ENCODE peak calls at places on chromosomes 5 and 9, in eight cellular contexts. G is cardiac fibroblast, L is thoracic aorta, Q is bronchial epithelial cell, C is AG09319, V is PC-3, U is HCT116, W is fibroblast of villous mesenchyme. Y is an unnamed sample.
A peak's percentile ranks its signal among the peaks of the same experiment; 100 is the strongest.

GRCh38 chr9:4334439-4334838 is 34.6 kb upstream of the GLIS3 start:
- DNase-seq in G (peak; percentile 25), L (no peak), Q (peak; percentile 78), C (no peak), V (peak; percentile 58), U (peak; percentile 35), W (no peak), Y (peak; percentile 43)

GRCh38 chr9:113376634-113377531 is at the start of gene HDHD3:
- DNase-seq in G (peak; percentile 64), L (peak; percentile 31), Q (peak; percentile 69), C (peak; percentile 36), V (peak; percentile 77), U (peak; percentile 48), W (peak; percentile 64), Y (peak; percentile 48)

GRCh38 chr9:108125541-108125940 is 636.0 kb upstream of the KLF4 start:
- DNase-seq in G (no peak), L (no peak), Q (no peak), C (no peak), V (no peak), U (no peak), W (peak; percentile 11), Y (no peak)

GRCh38 chr9:125789196-125789595 is 42.0 kb downstream of the PBX3 start:
- DNase-seq in G (no peak), L (no peak), Q (no peak), C (no peak), V (no peak), U (no peak), W (no peak), Y (no peak)

GRCh38 chr5:153623117-153623516 is 132.6 kb downstream of the GRIA1 start:
- DNase-seq in G (no peak), L (no peak), Q (no peak), C (no peak), V (no peak), U (no peak), W (no peak), Y (no peak)

GRCh38 chr5:96476654-96477053 is 43.6 kb upstream of the PCSK1 start:
- DNase-seq in G (peak; percentile 70), L (no peak), Q (peak; percentile 21), C (no peak), V (no peak), U (no peak), W (peak; percentile 19), Y (no peak)

GRCh38 chr9:84300271-84300670 is 40.3 kb downstream of the SLC28A3 start:
- DNase-seq in G (peak; percentile 69), L (no peak), Q (peak; percentile 93), C (no peak), V (no peak), U (no peak), W (peak; percentile 57), Y (no peak)

GRCh38 chr5:34535944-34536628 is 120.0 kb upstream of the RAI14 start:
- DNase-seq in G (peak; percentile 11), L (no peak), Q (peak; percentile 83), C (no peak), V (peak; percentile 68), U (no peak), W (no peak), Y (no peak)

GRCh38 chr5:73438897-73439470 is 9.6 kb downstream of the FOXD1 start:
- DNase-seq in G (no peak), L (no peak), Q (no peak), C (no peak), V (no peak), U (no peak), W (no peak), Y (no peak)

GRCh38 chr5:65061974-65062353 is 293.2 kb downstream of the CWC27 start:
- DNase-seq in G (no peak), L (no peak), Q (no peak), C (no peak), V (no peak), U (no peak), W (no peak), Y (no peak)

GRCh38 chr5:65062684-65063083 is 294.0 kb downstream of the CWC27 start:
- DNase-seq in G (peak; percentile 99), L (peak; percentile 27), Q (peak; percentile 96), C (peak; percentile 87), V (peak; percentile 70), U (no peak), W (peak; percentile 95), Y (no peak)

GRCh38 chr5:65065112-65065511 is 296.4 kb downstream of the CWC27 start:
- DNase-seq in G (no peak), L (no peak), Q (no peak), C (no peak), V (no peak), U (no peak), W (no peak), Y (no peak)

GRCh38 chr5:65059681-65060598 is 291.2 kb downstream of the CWC27 start:
- DNase-seq in G (peak; percentile 80), L (no peak), Q (peak; percentile 87), C (no peak), V (no peak), U (no peak), W (peak; percentile 30), Y (no peak)

GRCh38 chr5:65061250-65061973 is 292.7 kb downstream of the CWC27 start:
- DNase-seq in G (no peak), L (no peak), Q (no peak), C (no peak), V (no peak), U (no peak), W (no peak), Y (no peak)
- TF ChIP-seq CTCF in G (no peak), L (no peak), Q (no peak), C (no peak), V (no peak), U (no peak), W (no peak), Y (no peak)

DNA sequence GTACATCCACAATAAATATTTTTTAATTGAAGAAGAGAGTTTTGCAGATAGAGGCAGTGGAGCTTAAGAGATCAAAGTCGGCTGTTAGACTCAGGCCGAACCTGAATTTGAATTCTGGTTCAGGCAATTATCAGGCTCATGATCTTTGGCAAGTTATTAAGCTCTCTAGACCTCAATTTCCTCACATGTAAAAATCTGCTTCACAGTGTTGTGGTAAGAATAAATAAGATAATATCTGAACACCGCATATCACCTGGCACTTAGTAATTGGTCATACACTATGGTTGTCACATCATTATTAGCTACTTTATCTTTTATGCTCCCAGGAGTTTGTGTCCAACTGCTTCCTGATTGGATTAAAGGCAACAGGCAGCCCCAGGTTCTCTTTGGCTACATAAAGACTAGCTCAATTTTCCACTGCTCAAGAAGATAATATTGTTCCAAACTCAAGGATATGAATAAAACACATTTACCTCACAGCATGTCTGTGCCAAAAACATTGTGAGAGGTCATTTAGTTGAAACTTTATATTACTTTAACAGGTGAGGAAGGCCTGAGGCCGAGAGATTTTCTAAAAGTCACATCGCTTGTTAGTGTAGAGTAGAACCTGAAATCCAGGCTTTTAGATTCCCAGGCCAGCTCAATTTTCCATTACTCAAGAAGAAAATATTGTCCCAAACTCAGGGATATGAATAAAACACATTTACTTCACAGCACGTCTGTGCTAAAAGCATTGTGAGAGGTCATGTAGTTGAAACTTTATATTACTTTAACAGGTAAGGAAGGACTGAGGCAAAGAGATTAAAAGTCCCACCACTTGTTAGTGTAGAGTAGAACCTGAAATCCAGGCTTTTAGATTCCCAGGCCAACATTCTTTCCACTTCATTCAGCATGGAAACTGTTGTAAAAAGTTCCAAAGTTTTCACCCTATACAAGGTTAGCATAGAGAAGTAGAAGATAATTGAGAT is 289.1 kb upstream of the PTGER4 start:
- DNase-seq in G (no peak), L (no peak), Q (no peak), C (no peak), V (no peak), U (no peak), W (no peak), Y (no peak)
- TF ChIP-seq CTCF in G (no peak), L (no peak), Q (no peak), C (no peak), V (no peak), U (no peak), W (no peak), Y (no peak)

GRCh38 chr5:172973931-172974330 is 9.6 kb upstream of the ATP6V0E1 start:
- DNase-seq in G (peak; percentile 58), L (no peak), Q (no peak), C (no peak), V (no peak), U (no peak), W (no peak), Y (no peak)

GRCh38 chr5:172975289-172975688 is 8.3 kb upstream of the ATP6V0E1 start:
- DNase-seq in G (no peak), L (no peak), Q (no peak), C (no peak), V (no peak), U (no peak), W (no peak), Y (no peak)

GRCh38 chr5:172973127-172973916 is 10.2 kb upstream of the ATP6V0E1 start:
- DNase-seq in G (peak; percentile 77), L (no peak), Q (no peak), C (no peak), V (no peak), U (no peak), W (no peak), Y (no peak)

GRCh38 chr5:172971482-172971881 is 12.1 kb upstream of the ATP6V0E1 start:
- DNase-seq in G (no peak), L (no peak), Q (no peak), C (no peak), V (no peak), U (no peak), W (no peak), Y (no peak)

DNA sequence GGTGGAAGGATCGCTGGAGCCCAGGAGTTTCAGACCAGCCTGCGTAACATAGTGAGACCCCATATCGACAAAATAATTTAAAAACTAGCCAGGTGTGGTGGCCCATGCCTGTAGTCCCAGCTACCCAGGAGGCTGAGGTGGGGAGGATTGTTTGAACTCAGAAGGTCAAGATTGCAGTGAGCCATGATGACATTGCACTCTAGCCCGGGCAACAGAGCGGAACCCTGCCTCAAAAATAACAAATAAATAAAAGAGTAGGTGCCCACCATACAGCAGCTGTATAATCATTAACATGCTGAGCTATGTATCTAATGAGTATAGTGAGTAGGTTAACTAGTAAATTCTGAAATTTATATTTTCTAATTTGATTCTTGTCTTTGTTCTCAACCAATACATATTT is 11.0 kb upstream of the ATP6V0E1 start:
- DNase-seq in G (no peak), L (no peak), Q (no peak), C (no peak), V (no peak), U (no peak), W (no peak), Y (no peak)
- TF ChIP-seq CTCF in G (no peak), L (no peak), Q (no peak), C (no peak), V (no peak), U (no peak), W (no peak), Y (no peak)

GRCh38 chr9:36858805-36859375 is 175.2 kb downstream of the PAX5 start:
- DNase-seq in G (no peak), L (no peak), Q (peak; percentile 37), C (no peak), V (no peak), U (no peak), W (no peak), Y (no peak)

GRCh38 chr9:36865731-36866635 is 168.1 kb downstream of the PAX5 start:
- DNase-seq in G (no peak), L (no peak), Q (no peak), C (no peak), V (no peak), U (no peak), W (no peak), Y (no peak)

GRCh38 chr9:36861528-36862205 is 172.4 kb downstream of the PAX5 start:
- DNase-seq in G (no peak), L (no peak), Q (no peak), C (no peak), V (no peak), U (no peak), W (no peak), Y (no peak)

GRCh38 chr9:36864491-36865410 is 169.3 kb downstream of the PAX5 start:
- DNase-seq in G (no peak), L (no peak), Q (no peak), C (no peak), V (no peak), U (no peak), W (no peak), Y (no peak)

GRCh38 chr9:36862206-36863145 is 171.6 kb downstream of the PAX5 start:
- DNase-seq in G (peak; percentile 50), L (no peak), Q (peak; percentile 30), C (no peak), V (peak; percentile 41), U (peak; percentile 38), W (peak; percentile 32), Y (no peak)
- TF ChIP-seq CTCF in G (peak; percentile 82), L (peak; percentile 22), Q (peak; percentile 87), C (peak; percentile 63), V (peak; percentile 67), U (peak; percentile 54), W (peak; percentile 69), Y (peak; percentile 71)

Y was measured in dorsolateral prefrontal cortex.